ENCODE peak calls at places on chromosomes 2 and 18, in ten cellular contexts. V is GM23338, U is endodermal cell, C is MM.1S, J is tibial artery, B is fibroblast of lung, T is substantia nigra, X is heart right ventricle, D is neuronal stem cell, E is gastrocnemius medialis. N is an unnamed sample.

GRCh38 chr2:124081154-124081771 is 56.2 kb downstream of the CNTNAP5 start:
- DNase-seq in V (no peak), U (no peak), C (no peak), J (no peak), B (no peak), T (no peak), X (no peak), D (no peak), E (no peak), N (no peak)

GRCh38 chr2:99672766-99673375 is 183.1 kb upstream of the REV1 start:
- DNase-seq in V (no peak), U (no peak), C (no peak), J (no peak), B (no peak), T (no peak), X (no peak), D (no peak), E (no peak), N (no peak)

GRCh38 chr18:43588838-43589237 is 311.5 kb upstream of the SYT4 start:
- DNase-seq in V (no peak), U (no peak), C (no peak), J (no peak), B (no peak), T (no peak), X (peak), D (no peak), E (no peak), N (peak)

GRCh38 chr18:72866901-72867701 is 686 bp downstream of the NETO1 start:
- DNase-seq in V (peak), U (peak), C (no peak), J (no peak), B (no peak), T (no peak), X (no peak), D (peak), E (no peak), N (peak)

GRCh38 chr2:213172641-213173040 is 21.2 kb upstream of the IKZF2 start:
- DNase-seq in V (no peak), U (no peak), C (no peak), J (no peak), B (no peak), T (no peak), X (no peak), D (no peak), E (no peak), N (no peak)

GRCh38 chr2:9809064-9809356 is 34.3 kb upstream of the TAF1B start:
- DNase-seq in V (no peak), U (no peak), C (no peak), J (no peak), B (no peak), T (no peak), X (no peak), D (no peak), E (no peak), N (no peak)

GRCh38 chr2:165539985-165540384 is 70.5 kb downstream of the CSRNP3 start:
- DNase-seq in V (no peak), U (no peak), C (no peak), J (no peak), B (no peak), T (no peak), X (no peak), D (no peak), E (no peak), N (no peak)

GRCh38 chr2:2867371-2867770 is 510.2 kb downstream of the EIPR1 start:
- DNase-seq in V (no peak), U (no peak), C (no peak), J (no peak), B (no peak), T (no peak), X (no peak), D (no peak), E (no peak), N (no peak)

GRCh38 chr2:127609031-127609751 is 36.8 kb upstream of the GPR17 start:
- DNase-seq in V (no peak), U (peak), C (no peak), J (no peak), B (no peak), T (no peak), X (no peak), D (no peak), E (no peak), N (no peak)

GRCh38 chr2:218995972-218996644 is 2.9 kb upstream of the CRYBA2 start:
- DNase-seq in V (peak), U (peak), C (peak), J (peak), B (peak), T (peak), X (peak), D (peak), E (peak), N (peak)

GRCh38 chr18:3689986-3690681 is 240.2 kb downstream of the TGIF1 start:
- DNase-seq in V (peak), U (peak), C (no peak), J (no peak), B (no peak), T (no peak), X (no peak), D (no peak), E (no peak), N (no peak)

GRCh38 chr18:23311346-23312103 is 141.6 kb upstream of the RIOK3 start:
- DNase-seq in V (no peak), U (no peak), C (no peak), J (peak), B (peak), T (no peak), X (peak), D (no peak), E (no peak), N (no peak)

GRCh38 chr2:158998486-158999248 is 30.2 kb downstream of the TANC1 start:
- DNase-seq in V (no peak), U (no peak), C (no peak), J (no peak), B (peak), T (peak), X (no peak), D (no peak), E (no peak), N (no peak)

GRCh38 chr2:127089466-127090235 is 17.3 kb downstream of the BIN1 start:
- DNase-seq in V (no peak), U (no peak), C (no peak), J (no peak), B (no peak), T (no peak), X (no peak), D (no peak), E (peak), N (peak)

GRCh38 chr18:9575558-9575957 is 38.8 kb downstream of the PPP4R1 start:
- DNase-seq in V (peak), U (peak), C (no peak), J (peak), B (peak), T (peak), X (peak), D (peak), E (peak), N (peak)

GRCh38 chr2:174797792-174798276 is 33.6 kb upstream of the CHRNA1 start:
- DNase-seq in V (no peak), U (no peak), C (no peak), J (no peak), B (peak), T (no peak), X (no peak), D (no peak), E (no peak), N (no peak)

GRCh38 chr18:73119574-73119973 is 251.8 kb upstream of the NETO1 start:
- DNase-seq in V (no peak), U (no peak), C (no peak), J (no peak), B (no peak), T (no peak), X (no peak), D (no peak), E (no peak), N (no peak)

GRCh38 chr2:24049485-24050021 is at the start of gene FKBP1B:
- DNase-seq in V (peak), U (peak), C (no peak), J (peak), B (peak), T (no peak), X (peak), D (peak), E (no peak), N (peak)

GRCh38 chr2:61158356-61158944 is 3.5 kb upstream of the C2orf74 start:
- DNase-seq in V (no peak), U (no peak), C (peak), J (no peak), B (no peak), T (no peak), X (no peak), D (no peak), E (no peak), N (no peak)

GRCh38 chr2:200466703-200467418 is 43.0 kb downstream of the KCTD18 start:
- DNase-seq in V (no peak), U (no peak), C (no peak), J (peak), B (peak), T (peak), X (peak), D (no peak), E (peak), N (no peak)

GRCh38 chr2:239516954-239517305 is 116.1 kb upstream of the HDAC4 start:
- DNase-seq in V (no peak), U (no peak), C (no peak), J (no peak), B (no peak), T (no peak), X (no peak), D (no peak), E (no peak), N (no peak)

GRCh38 chr2:57869763-57870344 is 176.8 kb upstream of the VRK2 start:
- DNase-seq in V (no peak), U (no peak), C (no peak), J (no peak), B (no peak), T (no peak), X (no peak), D (no peak), E (no peak), N (peak)

GRCh38 chr2:195601361-195601760 is 55.7 kb upstream of the SLC39A10 start:
- DNase-seq in V (no peak), U (no peak), C (no peak), J (no peak), B (no peak), T (no peak), X (no peak), D (no peak), E (no peak), N (peak)

GRCh38 chr18:26710460-26711096 is 154.9 kb downstream of the AQP4 start:
- DNase-seq in V (no peak), U (peak), C (peak), J (no peak), B (no peak), T (no peak), X (no peak), D (no peak), E (no peak), N (no peak)

GRCh38 chr2:159617651-159618050 is 1.3 kb upstream of the BAZ2B start:
- DNase-seq in V (peak), U (no peak), C (no peak), J (no peak), B (peak), T (no peak), X (peak), D (peak), E (peak), N (no peak)

GRCh38 chr2:99727199-99727598 is 237.4 kb upstream of the REV1 start:
- DNase-seq in V (no peak), U (no peak), C (no peak), J (no peak), B (peak), T (no peak), X (no peak), D (no peak), E (no peak), N (no peak)

GRCh38 chr2:237978058-237978712 is 11.4 kb downstream of the UBE2F start:
- DNase-seq in V (no peak), U (no peak), C (no peak), J (no peak), B (peak), T (peak), X (peak), D (no peak), E (no peak), N (no peak)

GRCh38 chr2:226720948-226721347 is 78.7 kb downstream of the IRS1 start:
- DNase-seq in V (peak), U (peak), C (no peak), J (no peak), B (no peak), T (no peak), X (no peak), D (no peak), E (no peak), N (no peak)

GRCh38 chr2:62439425-62439824 is 66.6 kb downstream of the TMEM17 start:
- DNase-seq in V (no peak), U (no peak), C (no peak), J (no peak), B (no peak), T (no peak), X (no peak), D (no peak), E (no peak), N (no peak)

GRCh38 chr2:62440281-62440946 is 65.6 kb downstream of the TMEM17 start:
- DNase-seq in V (no peak), U (no peak), C (no peak), J (no peak), B (no peak), T (no peak), X (no peak), D (no peak), E (no peak), N (no peak)

GRCh38 chr2:62441421-62441820 is 64.6 kb downstream of the TMEM17 start:
- DNase-seq in V (no peak), U (no peak), C (no peak), J (no peak), B (no peak), T (no peak), X (no peak), D (no peak), E (no peak), N (no peak)

GRCh38 chr2:62435720-62436119 is 70.3 kb downstream of the TMEM17 start:
- DNase-seq in V (no peak), U (no peak), C (no peak), J (no peak), B (no peak), T (no peak), X (no peak), D (no peak), E (no peak), N (no peak)

DNA sequence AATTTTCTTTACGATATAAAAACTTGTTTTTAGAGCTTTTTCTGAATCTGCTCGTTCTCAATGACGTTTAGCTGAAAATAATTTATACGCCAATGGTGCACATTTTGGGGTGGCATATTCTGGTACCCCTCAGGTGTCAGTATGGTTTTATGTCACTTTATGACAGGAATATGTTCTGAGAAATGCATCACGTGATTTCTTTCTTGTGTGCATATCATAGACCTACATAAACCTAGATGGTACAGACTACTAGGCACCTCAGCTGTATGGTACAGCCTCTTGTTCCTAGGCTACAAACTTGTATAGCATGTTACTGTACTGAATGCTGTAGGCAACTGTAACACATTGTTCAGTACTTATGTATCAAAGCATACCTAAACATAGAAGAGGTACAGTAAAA is 68.2 kb downstream of the TMEM17 start:
- DNase-seq in V (no peak), U (no peak), C (no peak), J (no peak), B (no peak), T (no peak), X (no peak), D (no peak), E (no peak), N (no peak)
- H3K27ac ChIP-seq in V (no peak), U (no peak), C (no peak), J (no peak), B (no peak), T (no peak), X (no peak), D (no peak), E (no peak), N (no peak)

DNA sequence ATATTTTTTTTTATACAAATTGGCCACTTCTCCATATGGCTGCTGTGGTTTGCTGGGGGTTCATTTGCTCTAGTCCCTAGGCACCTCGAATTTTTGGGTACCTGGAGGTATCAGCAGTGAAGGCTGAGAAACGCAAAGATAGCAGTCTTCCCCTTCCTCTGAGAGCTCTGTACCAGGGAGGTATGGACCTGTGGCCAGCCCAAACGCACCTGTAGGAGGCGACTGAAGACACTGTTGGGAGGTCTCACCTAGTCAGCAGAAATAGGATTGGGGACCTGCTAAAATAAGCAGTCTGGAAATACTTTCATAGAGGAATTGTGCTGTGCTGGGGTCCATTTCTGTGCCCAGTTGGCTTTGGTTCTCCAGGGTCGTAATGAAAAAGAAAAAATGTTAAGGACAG is 292.2 kb upstream of the CYP26B1 start:
- DNase-seq in V (peak), U (no peak), C (no peak), J (no peak), B (no peak), T (no peak), X (no peak), D (no peak), E (no peak), N (no peak)
- H3K27ac ChIP-seq in V (no peak), U (no peak), C (no peak), J (no peak), B (no peak), T (no peak), X (no peak), D (no peak), E (no peak), N (no peak)

DNA sequence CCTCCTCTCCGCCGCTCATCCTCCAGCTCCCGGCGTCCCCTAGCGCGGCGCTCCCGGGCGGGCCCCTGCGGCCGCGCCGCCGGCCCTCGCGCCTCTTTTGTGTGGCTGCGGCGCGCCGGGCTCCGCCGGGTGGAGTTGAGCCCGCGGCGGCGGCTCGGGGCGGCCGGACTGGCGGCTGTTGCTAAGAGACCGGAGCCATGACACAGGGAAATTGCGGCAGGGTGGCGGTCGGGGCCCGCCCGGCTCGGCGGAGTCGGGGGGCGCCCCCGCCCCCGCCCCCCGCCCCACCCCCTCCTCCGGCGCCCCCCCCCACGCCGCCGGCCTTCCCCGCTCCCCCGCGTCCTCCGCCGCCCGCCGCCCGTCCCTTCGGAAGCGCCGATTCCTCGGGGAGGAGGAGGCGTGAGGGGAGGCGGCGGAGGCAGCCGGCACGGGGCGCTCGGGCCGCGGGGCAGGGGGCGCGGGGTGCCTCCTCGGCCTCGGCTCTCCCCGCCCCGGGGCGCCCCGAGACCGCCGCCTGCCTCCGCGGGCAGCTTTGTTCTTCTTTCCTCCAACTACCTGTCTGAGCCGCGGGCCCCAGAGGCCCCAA is at the start of gene TMEM200C:
- DNase-seq in V (peak), U (peak), C (peak), J (no peak), B (peak), T (no peak), X (peak), D (peak), E (no peak), N (peak)
- H3K27ac ChIP-seq in V (no peak), U (peak), C (no peak), J (no peak), B (no peak), T (peak), X (no peak), D (peak), E (no peak), N (no peak)

GRCh38 chr2:221423212-221423804 is 148.8 kb downstream of the EPHA4 start:
- DNase-seq in V (no peak), U (no peak), C (no peak), J (no peak), B (no peak), T (no peak), X (peak), D (no peak), E (no peak), N (no peak)
- H3K27ac ChIP-seq in V (no peak), U (no peak), C (no peak), J (no peak), B (no peak), T (no peak), X (peak), D (no peak), E (no peak), N (no peak)

DNA sequence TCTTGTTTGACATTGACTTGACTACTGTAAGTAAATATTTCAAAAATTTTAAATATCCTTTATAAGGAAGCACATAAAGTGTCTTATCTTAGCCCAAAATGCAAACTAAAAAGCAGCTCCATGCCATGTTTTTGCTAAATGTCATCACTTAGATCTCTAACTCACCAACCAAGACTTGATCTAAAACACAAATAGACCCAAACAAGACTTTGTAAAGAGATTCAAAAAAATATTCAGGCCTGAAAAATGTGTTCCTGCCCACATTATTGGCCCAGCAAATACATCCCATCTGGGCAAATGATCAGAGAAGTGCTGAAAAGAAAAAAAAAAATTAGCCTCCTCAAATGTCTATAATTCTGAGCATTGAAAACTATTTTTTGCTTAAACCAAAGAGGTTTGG is 187.6 kb downstream of the MREG start:
- DNase-seq in V (no peak), U (no peak), C (no peak), J (no peak), B (no peak), T (no peak), X (no peak), D (no peak), E (no peak), N (no peak)
- H3K27ac ChIP-seq in V (no peak), U (no peak), C (no peak), J (peak), B (no peak), T (no peak), X (no peak), D (no peak), E (no peak), N (peak)

DNA sequence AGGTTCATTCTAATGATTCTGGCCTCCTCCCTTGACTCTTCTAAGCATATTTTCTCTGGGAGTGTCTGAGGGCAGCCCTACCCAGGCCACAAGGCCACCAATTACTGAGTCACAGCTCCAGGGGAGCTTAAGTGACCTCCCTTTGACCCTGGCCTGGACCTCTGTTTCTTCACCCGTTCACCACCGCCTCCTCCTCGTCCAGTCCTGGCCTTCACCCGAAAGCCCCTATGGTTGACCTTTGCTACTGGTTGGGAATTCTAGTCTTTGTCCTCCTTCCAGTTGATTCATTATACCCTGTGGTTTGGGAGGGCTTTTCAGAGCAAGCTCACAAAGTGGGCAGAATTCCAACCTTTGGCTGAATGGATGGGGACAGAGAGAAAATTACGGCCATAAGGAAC is 72.6 kb downstream of the NRP2 start:
- DNase-seq in V (no peak), U (no peak), C (no peak), J (no peak), B (peak), T (no peak), X (no peak), D (peak), E (no peak), N (no peak)
- H3K27ac ChIP-seq in V (no peak), U (no peak), C (no peak), J (peak), B (no peak), T (no peak), X (peak), D (no peak), E (peak), N (peak)

N was measured in left lung.